ENCODE peak calls at places on chromosomes 2 and 18, in seven cellular contexts. G, Q, Z, L, Y, E and H are unnamed samples.
A peak's percentile ranks its signal among the peaks of the same experiment; 100 is the strongest.

GRCh38 chr2:171807831-171808393 is 86.1 kb downstream of the SLC25A12 start:
- DNase-seq in G (no peak), Q (no peak), Z (no peak), L (no peak), Y (no peak), E (no peak), H (no peak)

GRCh38 chr18:76493213-76494107 is 1.6 kb downstream of the ZNF516 start:
- DNase-seq in G (no peak), Q (no peak), Z (no peak), L (no peak), Y (peak; percentile 70), E (peak; percentile 47), H (no peak)

GRCh38 chr2:224395646-224396390 is 6.1 kb downstream of the FAM124B start:
- DNase-seq in G (no peak), Q (no peak), Z (no peak), L (no peak), Y (no peak), E (no peak), H (no peak)

GRCh38 chr2:19911799-19912509 is 10.2 kb upstream of the TTC32 start:
- DNase-seq in G (peak; percentile 91), Q (no peak), Z (no peak), L (no peak), Y (no peak), E (no peak), H (peak; percentile 63)

GRCh38 chr2:109204412-109204811 is 75.4 kb downstream of the SH3RF3 start:
- DNase-seq in G (no peak), Q (no peak), Z (no peak), L (no peak), Y (no peak), E (no peak), H (peak; percentile 20)

GRCh38 chr2:12202301-12202700 is 455.9 kb downstream of the LPIN1 start:
- DNase-seq in G (peak; percentile 31), Q (no peak), Z (no peak), L (no peak), Y (no peak), E (no peak), H (no peak)

GRCh38 chr18:3451989-3452749 is 2.2 kb downstream of the TGIF1 start:
- DNase-seq in G (peak; percentile 75), Q (no peak), Z (no peak), L (no peak), Y (peak; percentile 71), E (peak; percentile 49), H (peak; percentile 53)

GRCh38 chr2:235384624-235385023 is 109.2 kb upstream of the AGAP1 start:
- DNase-seq in G (no peak), Q (no peak), Z (no peak), L (no peak), Y (no peak), E (no peak), H (no peak)

GRCh38 chr18:50507120-50507590 is 52.7 kb upstream of the MAPK4 start:
- DNase-seq in G (peak; percentile 2), Q (no peak), Z (no peak), L (no peak), Y (peak; percentile 78), E (peak; percentile 25), H (peak; percentile 63)

GRCh38 chr2:205510345-205510744 is 172.0 kb upstream of the NRP2 start:
- DNase-seq in G (no peak), Q (no peak), Z (no peak), L (no peak), Y (peak; percentile 5), E (no peak), H (no peak)

GRCh38 chr2:238236571-238236970 is 3.3 kb downstream of the HES6 start:
- DNase-seq in G (no peak), Q (no peak), Z (no peak), L (no peak), Y (no peak), E (no peak), H (no peak)

GRCh38 chr2:241636983-241637232 is at the start of gene THAP4:
- DNase-seq in G (no peak), Q (peak; percentile 45), Z (peak; percentile 37), L (no peak), Y (peak; percentile 87), E (peak; percentile 31), H (peak; percentile 74)

GRCh38 chr2:231957913-231958763 is 3.4 kb upstream of the DIS3L2 start:
- DNase-seq in G (no peak), Q (no peak), Z (no peak), L (no peak), Y (no peak), E (no peak), H (no peak)

GRCh38 chr2:102230410-102230909 is 43.6 kb downstream of the IL1RL2 start:
- DNase-seq in G (no peak), Q (no peak), Z (no peak), L (no peak), Y (no peak), E (no peak), H (no peak)

GRCh38 chr2:102226612-102227351 is 40.0 kb downstream of the IL1RL2 start:
- DNase-seq in G (peak; percentile 52), Q (no peak), Z (no peak), L (no peak), Y (no peak), E (no peak), H (no peak)

GRCh38 chr2:102229141-102229764 is 42.4 kb downstream of the IL1RL2 start:
- DNase-seq in G (no peak), Q (no peak), Z (no peak), L (no peak), Y (no peak), E (no peak), H (no peak)

GRCh38 chr2:102224824-102225739 is 38.3 kb downstream of the IL1RL2 start:
- DNase-seq in G (no peak), Q (no peak), Z (no peak), L (no peak), Y (no peak), E (no peak), H (no peak)

GRCh38 chr2:102226171-102226570 is 39.3 kb downstream of the IL1RL2 start:
- DNase-seq in G (no peak), Q (no peak), Z (no peak), L (no peak), Y (no peak), E (no peak), H (no peak)
- TF ChIP-seq CTCF in G (no peak), Q (no peak), Z (no peak), L (no peak), Y (no peak), E (no peak), H (no peak)

DNA sequence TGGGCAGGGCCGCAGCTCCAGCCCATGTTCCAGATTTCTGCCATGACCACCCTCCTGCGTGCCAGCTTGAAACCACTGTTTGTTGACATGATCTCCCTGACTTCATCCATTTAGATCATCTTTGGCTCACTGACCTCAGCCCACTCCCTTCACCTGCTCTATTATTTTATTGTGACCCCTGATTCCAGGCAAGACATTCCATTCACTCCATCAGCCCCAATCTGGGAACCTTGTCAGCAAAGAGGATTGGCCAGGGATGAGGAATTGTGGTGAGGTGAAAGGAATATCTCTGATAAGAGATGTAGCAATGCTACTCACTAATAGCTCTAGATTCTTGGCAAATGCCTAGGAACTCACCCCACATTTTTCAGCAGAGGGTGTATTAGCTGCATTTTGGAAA is 174.2 kb downstream of the TMEM247 start:
- DNase-seq in G (no peak), Q (no peak), Z (no peak), L (no peak), Y (no peak), E (no peak), H (no peak)
- TF ChIP-seq CTCF in G (no peak), Q (no peak), Z (no peak), L (no peak), Y (no peak), E (no peak), H (no peak)

DNA sequence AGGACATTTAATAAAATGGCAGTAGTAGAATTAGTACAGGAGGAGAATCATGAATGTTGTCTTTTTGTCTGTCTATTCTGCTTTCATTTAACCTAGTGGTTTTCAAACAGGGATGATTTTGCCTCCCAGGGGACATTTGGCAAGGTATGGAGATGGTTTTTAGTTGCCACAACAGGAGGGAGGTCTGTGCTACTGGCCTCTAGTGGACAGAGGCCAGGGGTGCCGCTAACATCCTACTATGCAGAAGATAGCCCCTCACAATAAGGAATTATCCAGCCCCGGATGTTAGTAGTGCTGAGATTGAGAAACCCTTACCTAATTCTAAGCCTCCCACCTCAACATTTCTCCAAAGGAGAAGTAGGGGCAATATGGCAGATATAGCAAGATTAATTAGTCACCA is 18.3 kb downstream of the FASTKD2 start:
- DNase-seq in G (no peak), Q (no peak), Z (no peak), L (no peak), Y (no peak), E (no peak), H (peak; percentile 14)
- TF ChIP-seq CTCF in G (peak; percentile 44), Q (peak; percentile 23), Z (no peak), L (peak; percentile 49), Y (peak; percentile 40), E (no peak), H (peak; percentile 66)

DNA sequence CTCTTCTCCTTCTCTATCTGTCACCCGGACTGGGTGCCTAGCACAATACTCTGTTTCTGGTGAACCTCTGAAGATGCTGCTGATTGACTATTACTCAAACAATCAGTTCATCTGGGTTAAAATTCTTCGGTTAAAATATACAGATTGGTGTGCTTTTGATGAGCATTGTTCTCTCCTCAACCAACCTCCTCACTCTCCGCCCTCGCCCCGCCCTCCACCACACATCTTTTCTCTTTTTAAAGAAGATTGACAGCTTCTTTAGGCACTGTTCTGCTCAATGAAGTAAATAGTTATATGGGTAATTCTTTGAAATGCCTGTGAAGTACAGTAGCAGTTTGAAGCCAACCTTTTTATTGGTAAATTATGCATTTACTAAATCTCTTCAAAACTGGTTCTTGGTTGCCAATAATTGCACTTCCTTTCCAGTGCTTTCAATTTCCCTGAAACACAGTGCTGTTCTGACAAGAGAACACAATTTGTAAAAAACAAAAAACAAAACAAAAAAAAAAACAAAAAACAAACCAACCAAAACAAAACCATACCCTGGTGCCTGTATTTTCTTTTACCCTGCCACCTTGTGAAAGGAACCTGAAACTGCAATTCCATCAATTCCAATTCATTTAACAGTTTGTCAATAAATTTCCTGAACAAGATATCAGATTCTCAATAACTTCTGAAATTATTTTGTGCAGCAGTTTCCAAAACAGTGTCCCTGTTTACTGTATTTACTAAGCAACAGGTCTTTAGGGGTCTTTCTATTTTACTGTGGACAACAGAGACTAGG is 188.6 kb downstream of the LRP1B start:
- DNase-seq in G (no peak), Q (no peak), Z (no peak), L (no peak), Y (no peak), E (no peak), H (no peak)
- TF ChIP-seq CTCF in G (peak; percentile 21), Q (no peak), Z (no peak), L (peak; percentile 10), Y (peak; percentile 39), E (no peak), H (no peak)

DNA sequence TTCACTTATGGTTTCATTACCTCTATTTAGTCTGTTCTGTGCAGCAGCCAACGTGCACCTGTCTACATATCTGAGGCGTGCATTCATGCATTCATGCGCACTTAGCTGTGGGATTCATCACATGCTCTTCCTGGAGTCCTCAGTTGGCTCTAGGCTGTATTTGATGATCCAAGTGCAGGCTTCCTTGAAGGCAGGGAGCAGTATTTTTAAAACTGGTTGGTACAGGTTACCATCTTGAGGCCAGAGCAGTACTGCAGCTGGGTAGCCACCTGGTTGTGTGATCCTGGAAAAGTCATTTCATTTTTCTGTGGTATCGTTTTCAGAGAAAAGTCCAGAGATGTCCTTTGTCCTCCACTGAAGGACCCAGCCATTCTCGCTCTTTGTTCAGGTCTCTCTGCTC is 109.8 kb downstream of the EN1 start:
- DNase-seq in G (no peak), Q (no peak), Z (no peak), L (no peak), Y (no peak), E (no peak), H (no peak)
- TF ChIP-seq CTCF in G (no peak), Q (no peak), Z (no peak), L (no peak), Y (no peak), E (no peak), H (no peak)

GRCh38 chr2:9298583-9298982 is 92.0 kb downstream of the ASAP2 start:
- DNase-seq in G (no peak), Q (no peak), Z (no peak), L (no peak), Y (no peak), E (no peak), H (no peak)
- TF ChIP-seq CTCF in G (no peak), Q (no peak), Z (no peak), L (no peak), Y (no peak), E (no peak), H (no peak)